ENCODE peak calls at places on chromosomes 1 and 21, in six cellular contexts. U is NCI-H1105; C is activated CD4-positive, alpha-beta T cell treated with anti-CD3 and anti-CD28 coated beads for 4 hours; Y is lower lobe of right lung; I is NCI-H774; D is foreskin fibroblast. H is an unnamed sample.

GRCh38 chr1:157878059-157878458 is 36.5 kb upstream of the CD5L start:
- DNase-seq in U (peak; percentile 33), I (no peak), C (no peak), Y (no peak), D (peak; percentile 9), H (no peak)

GRCh38 chr1:61051455-61052392 is 30.6 kb upstream of the NFIA start:
- DNase-seq in I (no peak), Y (no peak), U (no peak), C (no peak), D (no peak), H (no peak)

GRCh38 chr21:36994501-36995189 is 11.9 kb upstream of the RIPPLY3 start:
- DNase-seq in D (no peak), U (no peak), Y (no peak), C (peak; percentile 14), I (no peak), H (peak; percentile 42)

GRCh38 chr1:15114884-15115283 is 38.7 kb upstream of the TMEM51 start:
- DNase-seq in D (no peak), U (no peak), C (no peak), Y (no peak), I (no peak), H (no peak)

GRCh38 chr1:84853743-84854721 is 39.0 kb downstream of the LPAR3 start:
- DNase-seq in U (no peak), D (peak; percentile 91), Y (no peak), C (peak; percentile 47), I (no peak), H (peak; percentile 30)

GRCh38 chr1:209576798-209577197 is 6.7 kb upstream of the CAMK1G start:
- DNase-seq in U (peak; percentile 38), C (peak; percentile 54), Y (peak; percentile 78), I (peak; percentile 25), D (peak; percentile 59), H (peak; percentile 73)

GRCh38 chr1:233904979-233905415 is 521 bp downstream of the SLC35F3 start:
- DNase-seq in U (no peak), I (no peak), Y (no peak), C (no peak), D (no peak), H (no peak)

GRCh38 chr1:92784051-92784638 is 763 bp downstream of the EVI5 start:
- DNase-seq in I (no peak), Y (peak; percentile 55), U (peak; percentile 1), D (peak; percentile 40), C (peak; percentile 16), H (peak; percentile 25)

GRCh38 chr1:61451214-61451968 is 273.6 kb downstream of the TM2D1 start:
- DNase-seq in D (no peak), Y (no peak), I (no peak), C (no peak), U (no peak), H (no peak)

GRCh38 chr1:58844176-58844575 is 60.3 kb upstream of the JUN start:
- DNase-seq in C (no peak), I (no peak), Y (no peak), U (no peak), D (peak; percentile 23), H (no peak)

H was measured in activated naive CD4-positive, alpha-beta T cell treated with Interleukin-2 at 50 U/mL for 16 hours.